ENCODE peak calls at places on chromosome 20, in five cellular contexts. L is PC-3, O is fibroblast of the aortic adventitia, A is cardiac fibroblast, I is body of pancreas. U is an unnamed sample.

GRCh38 chr20:58014628-58015315 is 213.7 kb downstream of the ANKRD60 start:
- DNase-seq in L (peak; percentile 98), O (no peak), A (no peak), I (no peak), U (peak; percentile 41)

GRCh38 chr20:17227669-17228623 is 1.1 kb downstream of the PCSK2 start:
- DNase-seq in L (no peak), O (no peak), A (no peak), I (no peak), U (no peak)

GRCh38 chr20:45254867-45255266 is 503 bp upstream of the SLPI start:
- DNase-seq in L (peak; percentile 67), O (peak; percentile 77), A (peak; percentile 61), I (no peak), U (peak; percentile 7)

GRCh38 chr20:47875302-47876025 is 90.2 kb upstream of the SULF2 start:
- DNase-seq in L (no peak), O (no peak), A (no peak), I (no peak), U (no peak)

GRCh38 chr20:63087872-63088680 is 81.3 kb upstream of the BHLHE23 start:
- DNase-seq in L (no peak), O (no peak), A (no peak), I (peak; percentile 5), U (no peak)

GRCh38 chr20:63083831-63084562 is 77.2 kb upstream of the BHLHE23 start:
- DNase-seq in L (no peak), O (no peak), A (no peak), I (no peak), U (no peak)

GRCh38 chr20:17849901-17850673 is 118.5 kb downstream of the SNX5 start:
- DNase-seq in L (peak; percentile 97), O (peak; percentile 100), A (peak; percentile 99), I (peak; percentile 77), U (peak; percentile 97)

GRCh38 chr20:1943267-1944002 is 48.2 kb downstream of the SIRPA start:
- DNase-seq in L (peak; percentile 14), O (peak; percentile 79), A (peak; percentile 65), I (peak; percentile 24), U (no peak)

GRCh38 chr20:8953300-8953699 is 115.6 kb upstream of the PLCB4 start:
- DNase-seq in L (no peak), O (no peak), A (no peak), I (no peak), U (no peak)

GRCh38 chr20:32356935-32357868 is 929 bp upstream of the ASXL1 start:
- DNase-seq in L (peak; percentile 46), O (peak; percentile 58), A (peak; percentile 69), I (peak; percentile 53), U (peak; percentile 29)

GRCh38 chr20:10312111-10312510 is 93.5 kb downstream of the SNAP25 start:
- DNase-seq in L (no peak), O (peak; percentile 45), A (peak; percentile 37), I (no peak), U (no peak)

GRCh38 chr20:31811796-31812728 is 7.1 kb upstream of the MYLK2 start:
- DNase-seq in L (no peak), O (peak; percentile 85), A (peak; percentile 70), I (peak; percentile 38), U (peak; percentile 92)

GRCh38 chr20:63934271-63935068 is 21.7 kb downstream of the UCKL1 start:
- DNase-seq in L (no peak), O (no peak), A (no peak), I (no peak), U (no peak)

GRCh38 chr20:45968801-45969711 is 2.9 kb downstream of the ZNF335 start:
- DNase-seq in L (no peak), O (no peak), A (peak; percentile 65), I (peak; percentile 20), U (peak; percentile 79)

GRCh38 chr20:57194154-57194553 is 72.3 kb downstream of the BMP7 start:
- DNase-seq in L (no peak), O (no peak), A (no peak), I (no peak), U (no peak)

GRCh38 chr20:2137552-2138201 is 36.0 kb downstream of the STK35 start:
- DNase-seq in L (no peak), O (peak; percentile 46), A (peak; percentile 62), I (no peak), U (peak; percentile 53)

GRCh38 chr20:36399147-36399968 is 93.2 kb downstream of the DLGAP4 start:
- DNase-seq in L (peak; percentile 78), O (no peak), A (peak; percentile 48), I (no peak), U (peak; percentile 8)
- H3K4me3 ChIP-seq in L (no peak overlapping the region), O (no peak overlapping the region), A (no peak overlapping the region), I (no peak overlapping the region), U (no peak overlapping the region)

DNA sequence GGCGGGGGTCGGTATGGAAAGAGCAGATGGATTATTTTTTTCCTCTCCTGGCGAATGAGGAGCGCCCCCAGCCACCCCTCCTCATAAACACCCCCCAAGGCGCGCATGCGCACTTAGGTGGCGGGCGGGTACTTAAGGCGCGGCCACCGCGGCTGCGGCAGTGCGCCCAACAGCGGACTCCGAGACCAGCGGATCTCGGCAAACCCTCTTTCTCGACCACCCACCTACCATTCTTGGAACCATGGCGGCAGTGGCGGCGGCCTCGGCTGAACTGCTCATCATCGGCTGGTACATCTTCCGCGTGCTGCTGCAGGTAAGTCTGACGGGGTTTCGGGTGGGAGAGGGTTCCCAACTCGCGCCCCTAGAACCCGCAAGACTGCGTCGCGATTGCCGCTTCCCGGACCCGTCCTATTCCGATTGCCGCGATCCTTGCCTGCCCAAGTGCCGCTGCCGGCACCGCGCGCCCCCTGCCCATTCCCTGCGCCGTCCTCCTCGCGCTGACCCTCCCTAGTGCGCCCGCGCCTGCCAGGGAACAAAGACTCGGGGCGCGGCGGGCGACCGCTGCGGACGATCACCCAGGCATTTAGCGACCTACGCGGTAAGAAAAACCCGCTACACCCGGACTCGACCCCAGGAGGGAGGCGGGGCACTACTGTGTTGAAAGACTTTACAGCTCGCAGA is at the start of gene NNAT:
- DNase-seq in L (no peak), O (no peak), A (no peak), I (no peak), U (no peak)
- H3K4me3 ChIP-seq in L (no peak within 1 kb of the TSS), O (peak within 1 kb of the TSS; percentile 46), A (no peak within 1 kb of the TSS), I (no peak within 1 kb of the TSS), U (peak within 1 kb of the TSS; percentile 49)

GRCh38 chr20:4813839-4814695 is 92.4 kb downstream of the PRND start:
- DNase-seq in L (peak; percentile 36), O (no peak), A (peak; percentile 38), I (peak; percentile 10), U (no peak)
- H3K4me3 ChIP-seq in L (no peak overlapping the region), O (no peak overlapping the region), A (no peak overlapping the region), I (no peak overlapping the region), U (no peak overlapping the region)

GRCh38 chr20:52104546-52105044 is 87.0 kb downstream of the ZFP64 start:
- DNase-seq in L (no peak), O (no peak), A (peak; percentile 36), I (no peak), U (peak; percentile 17)

GRCh38 chr20:52102559-52102958 is 89.0 kb downstream of the ZFP64 start:
- DNase-seq in L (no peak), O (no peak), A (no peak), I (no peak), U (no peak)

GRCh38 chr20:52102126-52102525 is 89.5 kb downstream of the ZFP64 start:
- DNase-seq in L (no peak), O (no peak), A (no peak), I (no peak), U (no peak)

GRCh38 chr20:52103911-52104545 is 87.6 kb downstream of the ZFP64 start:
- DNase-seq in L (no peak), O (no peak), A (peak; percentile 13), I (no peak), U (peak; percentile 22)

DNA sequence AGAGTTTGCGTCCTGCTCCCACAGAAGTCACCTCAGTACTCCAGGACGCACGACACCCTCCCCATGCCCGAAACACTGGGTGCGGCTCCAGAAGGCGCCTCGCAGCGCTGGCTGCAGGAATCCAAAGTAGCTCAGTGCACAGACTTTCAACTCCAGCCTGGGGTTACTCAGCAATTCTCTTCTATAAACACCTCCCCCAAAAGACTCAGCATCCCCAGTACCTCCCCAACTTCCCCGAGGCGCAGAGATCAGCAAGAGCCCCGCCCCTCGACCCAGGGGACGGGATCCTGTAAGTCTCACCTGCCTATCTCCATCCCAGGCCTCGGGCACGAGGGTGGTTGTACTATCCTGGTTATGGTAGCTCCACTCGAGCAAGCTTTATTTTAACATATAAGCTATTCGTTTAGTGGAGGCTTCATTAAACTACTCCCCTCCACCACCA is 88.1 kb downstream of the ZFP64 start:
- DNase-seq in L (no peak), O (no peak), A (peak; percentile 50), I (no peak), U (peak; percentile 16)
- H3K4me3 ChIP-seq in L (no peak overlapping the region), O (peak overlapping the region; percentile 61), A (peak overlapping the region; percentile 58), I (no peak overlapping the region), U (peak overlapping the region; percentile 61)

DNA sequence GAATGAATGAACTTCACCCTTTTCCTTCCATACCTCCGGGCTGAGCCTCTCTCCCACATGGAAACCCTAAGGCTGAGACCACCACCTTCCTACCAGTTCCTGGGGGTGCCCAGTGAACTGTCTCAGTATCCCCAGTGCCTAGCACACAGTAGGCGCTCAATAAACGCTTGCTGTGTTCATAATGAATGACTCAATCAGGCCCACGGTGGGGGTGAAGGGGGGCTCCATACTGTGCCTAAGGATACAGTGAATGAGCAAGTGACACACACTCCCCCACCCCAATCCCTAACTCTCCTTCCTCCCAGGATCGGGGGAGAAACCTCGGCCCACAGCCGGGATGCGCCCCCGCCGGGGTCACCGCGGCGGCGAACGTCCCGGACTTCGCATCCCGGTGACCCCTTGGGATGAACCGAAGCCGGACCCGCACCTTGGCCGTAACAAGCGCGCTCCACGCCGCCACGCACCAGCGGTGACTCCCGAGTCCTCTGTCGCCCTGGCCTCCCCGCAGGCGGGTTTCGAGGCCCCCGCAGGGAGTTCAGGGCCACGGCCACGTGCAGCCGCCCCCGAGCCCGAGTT is 592 bp downstream of the KCNG1 start:
- DNase-seq in L (peak; percentile 25), O (no peak), A (no peak), I (no peak), U (no peak)
- H3K4me3 ChIP-seq in L (peak overlapping the region; percentile 72), O (peak overlapping the region; percentile 65), A (peak overlapping the region; percentile 65), I (no peak overlapping the region), U (peak overlapping the region; percentile 78)